ENCODE peak calls at places on chromosome 5, in five cellular contexts. L, Z, V, W and Y are unnamed samples.

GRCh38 chr5:108670591-108671335 is 76.9 kb upstream of the FER start:
- DNase-seq in L (peak), Z (no peak), V (no peak), W (no peak), Y (no peak)

GRCh38 chr5:160922311-160922710 is 70.3 kb upstream of the ATP10B start:
- DNase-seq in L (no peak), Z (no peak), V (no peak), W (no peak), Y (no peak)

GRCh38 chr5:147306351-147306750 is 71.5 kb downstream of the STK32A start:
- DNase-seq in L (no peak), Z (no peak), V (no peak), W (no peak), Y (no peak)

GRCh38 chr5:142013734-142014495 is 1.1 kb upstream of the GNPDA1 start:
- DNase-seq in L (no peak), Z (no peak), V (peak), W (peak), Y (no peak)

GRCh38 chr5:74679968-74680367 is 5.1 kb upstream of the HEXB start:
- DNase-seq in L (no peak), Z (no peak), V (no peak), W (no peak), Y (no peak)

GRCh38 chr5:134177197-134178171 is 734 bp upstream of the SKP1 start:
- DNase-seq in L (peak), Z (peak), V (peak), W (peak), Y (peak)

GRCh38 chr5:100840364-100840763 is 62.7 kb downstream of the ST8SIA4 start:
- DNase-seq in L (no peak), Z (peak), V (no peak), W (no peak), Y (no peak)

GRCh38 chr5:179554981-179555380 is 4.6 kb downstream of the RUFY1 start:
- DNase-seq in L (no peak), Z (no peak), V (no peak), W (no peak), Y (no peak)

GRCh38 chr5:151150484-151151262 is 6.9 kb downstream of the ANXA6 start:
- DNase-seq in L (peak), Z (no peak), V (peak), W (no peak), Y (no peak)

GRCh38 chr5:115888027-115888426 is 46.3 kb downstream of the AP3S1 start:
- DNase-seq in L (no peak), Z (peak), V (no peak), W (no peak), Y (no peak)

GRCh38 chr5:160769264-160769663 is 82.7 kb downstream of the ATP10B start:
- DNase-seq in L (no peak), Z (no peak), V (no peak), W (no peak), Y (no peak)

GRCh38 chr5:87081511-87082372 is 185.9 kb upstream of the RASA1 start:
- DNase-seq in L (no peak), Z (no peak), V (no peak), W (peak), Y (no peak)

GRCh38 chr5:111254613-111255012 is 30.4 kb downstream of the CAMK4 start:
- DNase-seq in L (no peak), Z (no peak), V (no peak), W (no peak), Y (no peak)

GRCh38 chr5:144547098-144547499 is 376.4 kb downstream of the KCTD16 start:
- DNase-seq in L (no peak), Z (no peak), V (no peak), W (no peak), Y (no peak)

GRCh38 chr5:172383231-172383802 is 71.0 kb downstream of the SH3PXD2B start:
- DNase-seq in L (no peak), Z (no peak), V (no peak), W (no peak), Y (no peak)

GRCh38 chr5:172770675-172771438 is at the start of gene DUSP1:
- DNase-seq in L (peak), Z (peak), V (peak), W (peak), Y (peak)

GRCh38 chr5:150593996-150594395 is 46.5 kb upstream of the SYNPO start:
- DNase-seq in L (no peak), Z (no peak), V (no peak), W (no peak), Y (peak)

GRCh38 chr5:33306758-33307157 is 134.0 kb upstream of the TARS1 start:
- DNase-seq in L (no peak), Z (no peak), V (no peak), W (no peak), Y (no peak)

GRCh38 chr5:10201223-10201868 is 48.3 kb downstream of the ATPSCKMT start:
- DNase-seq in L (peak), Z (no peak), V (no peak), W (peak), Y (no peak)

GRCh38 chr5:150320048-150320555 is 17.4 kb upstream of the ARSI start:
- DNase-seq in L (no peak), Z (no peak), V (peak), W (peak), Y (no peak)

GRCh38 chr5:141326088-141326854 is 4.0 kb upstream of the PCDHGA1 start:
- DNase-seq in L (peak), Z (no peak), V (peak), W (peak), Y (peak)

GRCh38 chr5:61313960-61314681 is 17.9 kb upstream of the ZSWIM6 start:
- DNase-seq in L (no peak), Z (no peak), V (no peak), W (peak), Y (no peak)

GRCh38 chr5:119378075-119378699 is 22.4 kb downstream of the TNFAIP8 start:
- DNase-seq in L (no peak), Z (no peak), V (no peak), W (no peak), Y (no peak)

GRCh38 chr5:169980418-169981053 is at the start of gene INSYN2B:
- DNase-seq in L (peak), Z (peak), V (peak), W (peak), Y (no peak)

GRCh38 chr5:15320896-15321295 is 179.1 kb upstream of the FBXL7 start:
- DNase-seq in L (no peak), Z (no peak), V (no peak), W (no peak), Y (no peak)

GRCh38 chr5:151200913-151201445 is 22.9 kb downstream of the CCDC69 start:
- DNase-seq in L (no peak), Z (no peak), V (no peak), W (no peak), Y (no peak)

DNA sequence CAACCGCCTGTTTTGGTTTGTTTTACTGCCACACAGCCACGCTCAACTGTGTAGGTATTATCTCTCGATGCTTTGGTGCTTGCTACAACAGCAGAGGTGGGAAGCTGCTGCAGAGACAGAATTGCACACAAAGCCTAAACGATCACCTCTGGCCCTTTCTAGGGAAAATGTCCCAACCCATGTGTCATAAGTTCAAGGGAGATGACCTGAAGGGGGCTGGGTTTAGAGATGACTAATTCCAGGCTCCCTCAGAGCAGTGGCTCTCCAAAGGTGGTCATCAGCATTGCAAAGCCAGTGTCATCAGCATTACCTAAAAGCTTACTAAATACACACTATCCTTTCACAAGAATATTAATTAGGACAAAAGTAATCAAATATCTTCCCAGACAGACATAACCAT is 10.9 kb downstream of the ZNF622 start:
- DNase-seq in L (no peak), Z (no peak), V (no peak), W (no peak), Y (no peak)
- H3K4me3 ChIP-seq in L (no peak), Z (no peak), V (no peak), W (no peak), Y (no peak)

GRCh38 chr5:177328545-177329231 is 17.0 kb upstream of the MXD3 start:
- DNase-seq in L (no peak), Z (no peak), V (no peak), W (no peak), Y (peak)
- H3K27ac ChIP-seq in L (no peak), Z (no peak), V (no peak), W (no peak), Y (peak)

DNA sequence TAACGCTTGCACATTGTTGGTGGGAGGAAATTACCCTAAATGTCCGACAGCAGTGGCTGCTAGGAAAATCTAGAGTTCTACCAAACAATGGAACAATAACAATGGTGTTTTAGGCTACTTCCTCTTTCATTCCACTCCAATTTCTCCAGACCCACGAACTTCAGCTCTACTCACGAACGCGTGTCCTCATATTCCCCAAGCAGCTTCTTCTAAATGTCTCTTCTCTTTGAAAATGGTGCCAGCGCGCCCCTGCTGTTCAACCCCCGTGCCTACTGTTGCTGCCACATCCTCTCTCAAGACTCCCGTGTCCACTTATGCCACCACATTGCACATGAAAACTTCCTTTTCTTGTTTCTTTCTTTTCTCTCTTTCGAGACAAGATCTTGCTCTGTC is 25.6 kb downstream of the OR2V2 start:
- DNase-seq in L (no peak), Z (no peak), V (no peak), W (peak), Y (no peak)
- TF ChIP-seq CTCF in L (no peak), Z (peak), V (no peak), W (no peak), Y (no peak)

GRCh38 chr5:93611900-93612898 is 29.2 kb downstream of the NR2F1 start:
- DNase-seq in L (peak), Z (no peak), V (no peak), W (no peak), Y (no peak)
- H3K4me3 ChIP-seq in L (no peak), Z (peak), V (no peak), W (no peak), Y (no peak)

GRCh38 chr5:168960492-168960891 is 340.4 kb downstream of the SLIT3 start:
- DNase-seq in L (no peak), Z (no peak), V (no peak), W (no peak), Y (no peak)

GRCh38 chr5:168965638-168966037 is 335.3 kb downstream of the SLIT3 start:
- DNase-seq in L (no peak), Z (no peak), V (no peak), W (no peak), Y (no peak)

GRCh38 chr5:168967882-168968620 is 332.9 kb downstream of the SLIT3 start:
- DNase-seq in L (no peak), Z (no peak), V (no peak), W (no peak), Y (no peak)

GRCh38 chr5:168964182-168964581 is 336.8 kb downstream of the SLIT3 start:
- DNase-seq in L (no peak), Z (no peak), V (no peak), W (no peak), Y (no peak)

GRCh38 chr5:168962323-168962722 is 338.6 kb downstream of the SLIT3 start:
- DNase-seq in L (no peak), Z (no peak), V (no peak), W (no peak), Y (no peak)
- H3K27ac ChIP-seq in L (no peak), Z (no peak), V (no peak), W (no peak), Y (no peak)